ENCODE peak calls at places on chromosomes 6 and 20, in five cellular contexts. L, M, H, P and D are unnamed samples.

GRCh38 chr6:153702671-153703070 is 336.4 kb upstream of the OPRM1 start:
- DNase-seq in P (no peak), L (no peak), H (no peak), M (no peak), D (no peak)

GRCh38 chr20:41747226-41747625 is 129.0 kb upstream of the CHD6 start:
- DNase-seq in L (no peak), P (no peak), M (no peak), H (no peak), D (no peak)

GRCh38 chr6:15305909-15306308 is 60.0 kb downstream of the JARID2 start:
- DNase-seq in H (no peak), L (no peak), M (no peak), P (no peak), D (no peak)

GRCh38 chr20:25586877-25587276 is 1.5 kb upstream of the NINL start:
- DNase-seq in P (no peak), M (no peak), H (no peak), L (no peak), D (no peak)

GRCh38 chr6:158684745-158685355 is 35.0 kb downstream of the SYTL3 start:
- DNase-seq in H (no peak), P (no peak), M (no peak), L (no peak), D (no peak)

GRCh38 chr6:5513393-5513792 is 252.1 kb downstream of the FARS2 start:
- DNase-seq in M (no peak), L (no peak), H (no peak), P (no peak), D (no peak)

GRCh38 chr6:23145801-23146200 is 576.4 kb downstream of the HDGFL1 start:
- DNase-seq in H (no peak), M (no peak), P (no peak), L (no peak), D (no peak)

GRCh38 chr6:47203968-47204611 is 105.6 kb downstream of the TNFRSF21 start:
- DNase-seq in L (no peak), H (no peak), P (no peak), M (no peak), D (no peak)

GRCh38 chr6:34465551-34466241 is at the start of gene PACSIN1:
- DNase-seq in P (no peak), H (peak), L (peak), M (peak), D (peak)

GRCh38 chr6:46098678-46099077 is 31.1 kb upstream of the ENPP4 start:
- DNase-seq in L (peak), M (no peak), H (peak), P (peak), D (no peak)

GRCh38 chr6:81818778-81819491 is 66.5 kb upstream of the TENT5A start:
- DNase-seq in P (no peak), H (no peak), L (no peak), M (no peak), D (no peak)

DNA sequence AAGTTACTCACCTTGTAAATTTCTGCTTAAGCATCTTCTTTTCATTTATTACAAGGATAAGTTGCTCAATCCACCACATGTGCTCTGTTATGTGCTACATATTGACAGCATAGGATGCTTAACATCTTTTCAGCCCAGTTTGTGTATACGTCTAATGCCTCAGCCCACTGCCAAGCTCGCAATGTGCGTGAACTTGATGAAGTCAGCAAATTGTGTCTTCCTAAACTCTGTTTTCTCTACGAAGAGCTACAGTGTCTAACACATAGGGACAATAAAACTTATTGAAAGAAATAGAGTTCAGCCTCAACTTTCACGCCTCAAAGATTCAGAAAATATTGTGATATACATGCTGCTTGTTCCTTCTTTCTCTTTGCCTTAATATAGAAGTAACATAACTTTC is 500.0 kb downstream of the TFAP2B start:
- DNase-seq in L (no peak), M (no peak), H (no peak), P (no peak), D (no peak)
- TF ChIP-seq POLR2AphosphoS5 in L (no peak), M (no peak), H (no peak), P (no peak), D (no peak)

GRCh38 chr6:157380779-157381561 is at the start of gene ZDHHC14:
- DNase-seq in P (peak), M (peak), H (peak), L (peak), D (peak)

GRCh38 chr6:157376706-157377230 is 4.2 kb upstream of the ZDHHC14 start:
- DNase-seq in H (no peak), L (no peak), M (no peak), P (no peak), D (no peak)

GRCh38 chr6:157380458-157380778 is 572 bp upstream of the ZDHHC14 start:
- DNase-seq in M (no peak), L (no peak), P (no peak), H (no peak), D (no peak)

GRCh38 chr6:157381631-157382621 is 936 bp downstream of the ZDHHC14 start:
- DNase-seq in M (peak), L (peak), H (peak), P (peak), D (peak)

GRCh38 chr6:157379656-157380457 is 1.1 kb upstream of the ZDHHC14 start:
- DNase-seq in H (peak), P (peak), M (peak), L (peak), D (peak)
- TF ChIP-seq POLR2AphosphoS5 in H (peak), P (no peak), M (no peak), L (peak), D (no peak)

GRCh38 chr20:1124416-1124815 is 6.0 kb downstream of the PSMF1 start:
- DNase-seq in H (no peak), P (no peak), L (no peak), M (no peak), D (no peak)
- TF ChIP-seq POLR2AphosphoS5 in H (no peak), P (no peak), L (no peak), M (no peak), D (no peak)

GRCh38 chr6:7106752-7107577 is 796 bp upstream of the RREB1 start:
- DNase-seq in P (no peak), L (peak), H (no peak), M (peak), D (peak)

GRCh38 chr6:7107578-7108195 is at the start of gene RREB1:
- DNase-seq in M (peak), P (peak), L (peak), H (peak), D (peak)

GRCh38 chr6:7110092-7110792 is 2.5 kb downstream of the RREB1 start:
- DNase-seq in P (no peak), M (no peak), L (no peak), H (no peak), D (no peak)

GRCh38 chr6:7108964-7109836 is 1.4 kb downstream of the RREB1 start:
- DNase-seq in L (peak), M (peak), H (peak), P (peak), D (no peak)

GRCh38 chr6:7108196-7108963 is 619 bp downstream of the RREB1 start:
- DNase-seq in M (peak), H (peak), P (peak), L (peak), D (no peak)
- TF ChIP-seq POLR2AphosphoS5 in M (no peak), H (peak), P (no peak), L (no peak), D (no peak)

GRCh38 chr6:73471686-73472290 is 10.3 kb downstream of the MTO1 start:
- DNase-seq in P (no peak), L (no peak), M (peak), H (no peak), D (no peak)
- TF ChIP-seq POLR2AphosphoS5 in P (no peak), L (no peak), M (no peak), H (no peak), D (no peak)

DNA sequence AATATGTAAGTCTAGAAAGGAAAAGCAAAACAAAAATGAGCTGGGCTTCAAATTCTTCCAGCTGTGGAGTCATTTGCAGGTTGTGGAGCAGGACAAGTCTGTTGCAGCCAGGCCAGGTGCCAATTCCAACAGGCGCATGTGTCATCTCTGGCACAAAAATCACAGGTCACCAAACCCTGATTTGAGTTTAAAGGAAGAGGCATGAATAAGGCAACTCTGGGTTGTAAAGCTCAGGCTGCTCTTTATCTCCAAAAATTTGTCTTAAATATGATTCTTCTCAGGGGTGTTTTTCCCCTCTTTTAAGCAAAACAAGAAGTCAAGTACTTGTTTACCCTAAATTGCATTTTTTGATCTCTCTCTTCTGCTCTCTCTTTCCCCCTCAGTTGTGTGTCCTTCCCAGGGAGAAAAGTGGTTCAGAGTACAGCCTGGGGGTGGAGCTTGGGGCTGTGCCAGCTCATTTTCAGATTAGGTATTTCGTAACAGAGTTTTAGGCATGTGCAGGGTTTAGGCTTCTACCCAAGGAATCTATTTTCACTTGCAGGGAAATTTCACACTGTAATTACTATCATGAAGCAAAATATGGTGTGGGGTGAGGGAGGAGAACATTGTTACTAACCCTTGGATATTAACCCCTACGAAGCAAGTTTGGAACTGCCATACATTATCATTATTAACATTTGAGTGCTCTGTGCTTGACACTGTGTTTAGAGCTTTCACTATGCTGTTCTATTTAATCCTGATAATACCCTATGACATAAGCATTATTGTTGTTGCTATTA is 8.3 kb upstream of the NCOA3 start:
- DNase-seq in L (peak), P (peak), H (peak), M (no peak), D (no peak)
- TF ChIP-seq POLR2AphosphoS5 in L (peak), P (no peak), H (peak), M (no peak), D (no peak)